ENCODE peak calls at places on chromosomes 2 and 18, in six cellular contexts. T is HCT116, P is hepatocyte, R is GM23248, U is PC-3, F is neural progenitor cell. L is an unnamed sample. For H3K9me3, the result is how much of the 10 kb centered on the place peaks cover.

GRCh38 chr2:29196792-29197788 is 81.9 kb downstream of the CLIP4 start:
- DNase-seq in R (peak), T (peak), F (peak), P (peak), U (peak), L (peak)

GRCh38 chr2:160241251-160242137 is 41.4 kb upstream of the ITGB6 start:
- DNase-seq in P (peak), U (peak), F (no peak), T (peak), R (peak), L (no peak)

GRCh38 chr2:235394278-235394828 is 99.5 kb upstream of the AGAP1 start:
- DNase-seq in F (no peak), T (peak), U (peak), P (peak), R (peak), L (no peak)

GRCh38 chr2:44218771-44219170 is 50.1 kb downstream of the PPM1B start:
- DNase-seq in P (no peak), R (no peak), F (no peak), T (no peak), U (no peak), L (no peak)

GRCh38 chr2:229270551-229271410 is at the start of gene PID1:
- DNase-seq in T (no peak), F (peak), R (peak), U (peak), P (peak), L (peak)

GRCh38 chr2:20350105-20350712 is 435 bp downstream of the PUM2 start:
- DNase-seq in T (no peak), R (no peak), P (peak), U (peak), F (no peak), L (peak)

GRCh38 chr2:20123871-20124594 is 72.6 kb upstream of the LAPTM4A start:
- DNase-seq in T (no peak), U (no peak), R (no peak), P (no peak), F (no peak), L (no peak)

GRCh38 chr2:100397117-100397860 is 20.2 kb downstream of the CHST10 start:
- DNase-seq in T (no peak), U (peak), F (no peak), P (no peak), R (peak), L (no peak)

GRCh38 chr2:80499095-80499494 is 194.5 kb upstream of the LRRTM1 start:
- DNase-seq in R (peak), T (peak), P (peak), F (peak), U (peak), L (peak)

GRCh38 chr2:107712857-107713256 is 113.8 kb upstream of the RGPD4 start:
- DNase-seq in F (no peak), U (peak), P (no peak), T (no peak), R (no peak), L (peak)

GRCh38 chr2:163475815-163476214 is 260.0 kb downstream of the FIGN start:
- DNase-seq in P (no peak), R (no peak), T (no peak), F (peak), U (no peak), L (no peak)

GRCh38 chr2:168552450-168552856 is 96.4 kb downstream of the CERS6 start:
- DNase-seq in T (no peak), P (no peak), U (no peak), R (no peak), F (peak), L (peak)

GRCh38 chr2:71888741-71889445 is 258.8 kb downstream of the CYP26B1 start:
- DNase-seq in T (no peak), U (peak), P (no peak), F (no peak), R (peak), L (no peak)

GRCh38 chr2:11437602-11438001 is 28.4 kb downstream of the E2F6 start:
- DNase-seq in R (no peak), P (no peak), F (no peak), U (no peak), T (no peak), L (no peak)

GRCh38 chr2:27720004-27720551 is 51.4 kb upstream of the MRPL33 start:
- DNase-seq in P (peak), F (no peak), T (peak), R (peak), U (peak), L (no peak)

GRCh38 chr2:40321224-40321623 is 130.7 kb downstream of the SLC8A1 start:
- DNase-seq in U (no peak), P (no peak), F (no peak), R (no peak), T (no peak), L (no peak)

GRCh38 chr2:238727585-238728321 is 120.1 kb upstream of the TWIST2 start:
- DNase-seq in R (peak), F (no peak), U (no peak), T (no peak), P (peak), L (no peak)

GRCh38 chr18:41073372-41073954 is 881.6 kb upstream of the PIK3C3 start:
- DNase-seq in U (peak), F (no peak), P (no peak), T (no peak), R (peak), L (no peak)

GRCh38 chr2:65054749-65055426 is 1.3 kb upstream of the CEP68 start:
- DNase-seq in R (no peak), P (no peak), U (no peak), T (no peak), F (no peak), L (no peak)

GRCh38 chr2:201203916-201204654 is 21.1 kb downstream of the CASP10 start:
- DNase-seq in U (no peak), R (peak), P (no peak), T (no peak), F (no peak), L (no peak)

GRCh38 chr2:171924170-171924942 is 2.1 kb downstream of the HAT1 start:
- DNase-seq in R (no peak), P (no peak), F (no peak), U (no peak), T (no peak), L (no peak)

GRCh38 chr2:144490017-144490416 is 29.9 kb downstream of the ZEB2 start:
- DNase-seq in P (no peak), F (no peak), U (no peak), T (no peak), R (no peak), L (no peak)

GRCh38 chr2:191612496-191612895 is 65.4 kb upstream of the NABP1 start:
- DNase-seq in F (no peak), U (peak), T (no peak), P (no peak), R (peak), L (no peak)

GRCh38 chr2:64862623-64863022 is 126.6 kb upstream of the SLC1A4 start:
- DNase-seq in F (no peak), R (peak), P (no peak), T (no peak), U (peak), L (no peak)

GRCh38 chr2:174631009-174631981 is 33.7 kb upstream of the WIPF1 start:
- DNase-seq in R (peak), P (no peak), U (peak), T (no peak), F (no peak), L (no peak)

GRCh38 chr2:19033240-19033639 is 325.2 kb downstream of the OSR1 start:
- DNase-seq in T (no peak), F (no peak), U (no peak), P (no peak), R (no peak), L (no peak)

GRCh38 chr18:9673296-9674251 is 34.5 kb upstream of the RAB31 start:
- DNase-seq in U (peak), F (peak), R (peak), T (peak), P (peak), L (peak)

DNA sequence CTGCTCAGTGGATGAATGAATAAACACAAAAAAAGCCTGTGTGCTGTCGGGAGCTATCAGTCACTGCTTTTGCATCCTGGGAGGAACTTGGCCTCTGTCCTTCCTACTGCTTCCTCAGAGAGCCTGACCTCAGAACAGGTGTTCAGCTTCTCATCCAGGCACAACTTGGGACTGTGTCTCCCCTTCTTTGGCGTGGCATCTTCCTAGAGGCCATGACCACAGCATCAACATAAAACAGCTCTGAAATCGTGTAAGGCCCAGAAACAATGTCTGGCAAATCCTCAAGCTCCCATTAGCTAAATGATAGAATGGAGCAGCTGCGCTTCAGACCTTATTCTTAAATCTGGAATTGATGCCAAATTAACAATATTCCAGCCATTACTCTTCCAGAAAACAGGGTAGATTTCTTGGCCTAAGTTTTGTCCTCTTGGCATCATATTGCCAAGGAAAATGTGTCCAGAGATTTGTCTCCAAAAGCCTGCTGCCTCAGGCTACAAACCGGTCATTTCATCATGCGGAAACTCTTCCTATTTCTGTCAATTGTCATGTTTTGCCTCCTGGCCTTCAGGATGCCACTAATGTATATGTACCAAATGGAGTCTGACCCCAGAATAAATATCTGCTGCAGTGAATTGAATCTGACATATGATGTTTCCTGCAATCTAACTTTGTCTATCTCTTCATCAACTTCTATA is 53.2 kb upstream of the RAB27B start:
- DNase-seq in U (no peak), P (no peak), F (no peak), T (no peak), R (peak), L (no peak)
- TF ChIP-seq EZH2phosphoT487 in U (no peak), P (no peak), F (no peak), T (no peak), R (no peak), L (no peak)

DNA sequence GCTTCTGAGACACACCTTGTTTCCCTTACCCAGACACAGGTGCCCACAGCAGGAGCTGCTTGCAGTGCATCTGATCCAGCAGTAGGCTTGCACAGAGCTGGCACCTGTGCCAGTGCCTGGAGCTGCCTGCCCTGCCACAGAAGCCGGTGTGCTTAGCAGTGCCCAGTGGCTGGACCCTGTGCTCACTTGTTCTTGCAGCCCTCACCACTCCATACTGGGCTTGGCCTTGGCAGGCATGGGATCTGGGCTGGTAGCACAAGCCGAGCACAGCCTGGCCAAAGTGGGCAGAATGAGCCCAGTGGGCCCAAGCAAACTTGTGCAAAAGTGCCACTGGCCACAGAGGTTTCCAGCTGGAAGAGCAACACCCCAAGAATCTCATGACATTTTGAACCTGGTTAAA is 1950.4 kb downstream of the SUCLG1 start:
- DNase-seq in T (no peak), F (no peak), P (no peak), U (no peak), R (no peak), L (no peak)
- H3K9me3 ChIP-seq in T (under half), F (under half), P (under half), U (under half), R (under half), L (under half)

DNA sequence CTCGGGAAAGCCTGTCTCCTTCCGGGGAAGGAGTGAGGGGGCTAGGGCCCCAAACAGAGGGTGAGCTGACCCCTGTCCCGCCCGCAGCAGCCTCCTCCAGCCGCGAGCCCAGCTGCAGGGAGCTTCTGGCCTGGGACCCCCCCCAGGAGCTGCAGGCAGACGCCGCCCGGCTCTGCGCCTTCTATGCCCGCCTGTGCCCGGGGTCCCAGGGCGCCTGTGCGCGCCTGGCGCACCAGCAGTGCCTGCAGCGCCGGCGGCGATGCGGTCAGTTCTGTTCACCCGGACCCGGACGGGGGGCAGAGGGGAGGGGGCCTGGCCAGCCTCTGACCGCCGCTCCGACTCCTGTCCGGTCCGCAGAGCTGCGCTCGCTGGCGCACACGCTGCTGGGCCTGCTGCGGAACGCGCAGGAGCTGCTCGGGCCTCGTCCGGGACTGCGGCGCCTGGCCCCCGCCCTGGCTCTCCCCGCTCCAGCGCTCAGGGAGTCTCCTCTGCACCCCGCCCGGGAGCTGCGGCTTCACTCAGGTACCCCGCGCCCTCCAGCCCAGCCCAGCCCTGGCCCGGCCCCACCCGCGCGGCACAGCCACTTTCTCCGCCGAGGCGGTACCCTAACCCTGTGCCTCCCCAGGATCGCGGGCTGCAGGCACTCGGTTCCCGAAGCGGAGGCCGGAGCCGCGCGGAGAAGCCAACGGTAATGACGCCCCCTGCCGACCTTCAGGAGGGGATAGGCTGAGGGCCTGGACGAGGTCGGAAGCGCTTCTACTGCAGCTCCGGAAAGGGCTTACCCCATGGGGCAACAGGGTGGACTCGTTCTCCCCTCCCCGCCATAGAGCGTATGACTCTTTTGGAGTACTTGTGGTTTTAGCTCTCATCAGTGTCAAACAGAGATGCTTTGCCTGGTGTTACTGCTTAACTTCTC is 2.0 kb upstream of the CHRND start:
- DNase-seq in R (peak), T (no peak), F (peak), P (peak), U (peak), L (no peak)
- TF ChIP-seq EZH2 in R (peak), T (no peak), F (peak), P (peak), U (no peak), L (no peak)

GRCh38 chr2:14747447-14747846 is 114.9 kb downstream of the LRATD1 start:
- DNase-seq in U (no peak), R (no peak), F (no peak), T (no peak), P (no peak), L (no peak)
- TF ChIP-seq EZH2phosphoT487 in U (no peak), R (no peak), F (no peak), T (no peak), P (no peak), L (no peak)

DNA sequence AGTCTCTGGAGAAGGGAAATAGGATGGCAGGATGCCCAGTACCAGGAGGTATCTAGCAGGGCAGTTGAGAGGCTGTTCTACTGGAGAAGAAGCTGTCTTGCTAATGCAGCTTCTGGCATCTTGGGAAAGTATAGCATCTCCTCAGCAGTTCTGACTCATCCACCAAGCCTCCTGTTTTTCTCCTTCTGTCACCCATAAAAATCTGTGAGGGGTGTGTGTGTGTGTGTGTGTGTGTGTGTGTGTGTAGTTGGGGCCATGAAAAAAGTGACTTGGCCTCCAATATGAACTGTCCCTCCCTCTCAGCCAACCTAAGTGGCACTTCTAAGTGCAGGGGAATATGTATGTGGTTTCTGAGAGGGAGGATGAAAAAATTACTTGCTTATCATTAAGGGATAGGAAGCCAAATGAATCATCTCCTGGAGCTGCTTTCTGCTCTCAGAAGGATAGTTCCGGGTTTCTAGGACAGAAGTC is 83.9 kb downstream of the CBLN2 start:
- DNase-seq in T (no peak), U (peak), R (no peak), F (no peak), P (no peak), L (no peak)
- H3K9me3 ChIP-seq in T (under half), U (under half), R (under half), F (under half), P (under half), L (under half)

GRCh38 chr2:136765736-136766323 is 485 bp downstream of the THSD7B start:
- DNase-seq in R (peak), U (no peak), F (peak), P (peak), T (no peak), L (peak)
- TF ChIP-seq EZH2 in R (no peak), U (peak), F (peak), P (no peak), T (no peak), L (no peak)

L was measured in MM.1S.